ENCODE peak calls at places on chromosomes 16 and 17, in eight cellular contexts. V, L, J, H, I, E, C and A are unnamed samples.

GRCh38 chr17:77924757-77925336 is 33.7 kb upstream of the TNRC6C start:
- DNase-seq in V (peak; percentile 68), L (no peak), J (no peak), H (no peak), I (peak; percentile 56), E (peak; percentile 20), C (peak; percentile 96), A (no peak)

GRCh38 chr17:56142325-56142724 is 10.9 kb upstream of the ANKFN1 start:
- DNase-seq in V (no peak), L (no peak), J (no peak), H (no peak), I (no peak), E (no peak), C (peak; percentile 26), A (no peak)

GRCh38 chr17:1647802-1648581 is 1.7 kb downstream of the RILP start:
- DNase-seq in V (peak; percentile 77), L (no peak), J (peak; percentile 38), H (no peak), I (peak; percentile 58), E (no peak), C (peak; percentile 42), A (no peak)

GRCh38 chr16:51880776-51881175 is 666.2 kb downstream of the TOX3 start:
- DNase-seq in V (no peak), L (no peak), J (no peak), H (no peak), I (no peak), E (peak; percentile 3), C (peak; percentile 67), A (no peak)

GRCh38 chr17:4540224-4541040 is 14.8 kb downstream of the MYBBP1A start:
- DNase-seq in V (peak; percentile 51), L (no peak), J (no peak), H (no peak), I (no peak), E (no peak), C (no peak), A (no peak)

GRCh38 chr16:64122177-64122576 is 999.7 kb downstream of the CDH11 start:
- DNase-seq in V (no peak), L (no peak), J (no peak), H (no peak), I (no peak), E (no peak), C (no peak), A (no peak)

GRCh38 chr16:65283238-65283651 is 161.4 kb upstream of the CDH11 start:
- DNase-seq in V (no peak), L (no peak), J (no peak), H (no peak), I (no peak), E (no peak), C (no peak), A (no peak)

GRCh38 chr16:20897253-20897896 is 2.8 kb downstream of the DCUN1D3 start:
- DNase-seq in V (no peak), L (no peak), J (no peak), H (no peak), I (no peak), E (no peak), C (peak; percentile 60), A (no peak)

GRCh38 chr16:58198022-58198683 is at the start of gene CSNK2A2:
- DNase-seq in V (peak; percentile 54), L (no peak), J (peak; percentile 86), H (no peak), I (peak; percentile 73), E (peak; percentile 86), C (peak; percentile 74), A (peak; percentile 48)
- TF ChIP-seq CTCF in V (no peak), L (peak; percentile 8), J (no peak), H (no peak), I (peak; percentile 51), E (peak; percentile 51), C (no peak), A (peak; percentile 25)

GRCh38 chr16:88630433-88630832 is 7.9 kb upstream of the IL17C start:
- DNase-seq in V (no peak), L (no peak), J (no peak), H (no peak), I (no peak), E (no peak), C (no peak), A (no peak)

GRCh38 chr16:88626646-88627045 is 11.7 kb upstream of the IL17C start:
- DNase-seq in V (no peak), L (no peak), J (no peak), H (no peak), I (no peak), E (no peak), C (no peak), A (no peak)

GRCh38 chr16:88627531-88628411 is 10.6 kb upstream of the IL17C start:
- DNase-seq in V (no peak), L (no peak), J (no peak), H (no peak), I (no peak), E (no peak), C (no peak), A (no peak)

GRCh38 chr16:88629835-88630234 is 8.5 kb upstream of the IL17C start:
- DNase-seq in V (no peak), L (no peak), J (no peak), H (no peak), I (no peak), E (no peak), C (no peak), A (no peak)

GRCh38 chr16:88628512-88628974 is 9.8 kb upstream of the IL17C start:
- DNase-seq in V (peak; percentile 85), L (no peak), J (no peak), H (no peak), I (peak; percentile 71), E (no peak), C (no peak), A (no peak)
- TF ChIP-seq CTCF in V (peak; percentile 47), L (no peak), J (no peak), H (no peak), I (peak; percentile 74), E (peak; percentile 43), C (peak; percentile 49), A (peak; percentile 29)

GRCh38 chr17:81807839-81808238 is 3.9 kb downstream of the GCGR start:
- DNase-seq in V (no peak), L (no peak), J (no peak), H (no peak), I (no peak), E (no peak), C (no peak), A (no peak)

GRCh38 chr17:81804559-81805399 is 829 bp downstream of the GCGR start:
- DNase-seq in V (no peak), L (no peak), J (no peak), H (no peak), I (no peak), E (no peak), C (no peak), A (no peak)

GRCh38 chr17:81805707-81806460 is 1.9 kb downstream of the GCGR start:
- DNase-seq in V (no peak), L (no peak), J (no peak), H (no peak), I (no peak), E (no peak), C (no peak), A (no peak)

GRCh38 chr17:81807210-81807719 is 3.3 kb downstream of the GCGR start:
- DNase-seq in V (no peak), L (no peak), J (no peak), H (no peak), I (no peak), E (no peak), C (no peak), A (no peak)

DNA sequence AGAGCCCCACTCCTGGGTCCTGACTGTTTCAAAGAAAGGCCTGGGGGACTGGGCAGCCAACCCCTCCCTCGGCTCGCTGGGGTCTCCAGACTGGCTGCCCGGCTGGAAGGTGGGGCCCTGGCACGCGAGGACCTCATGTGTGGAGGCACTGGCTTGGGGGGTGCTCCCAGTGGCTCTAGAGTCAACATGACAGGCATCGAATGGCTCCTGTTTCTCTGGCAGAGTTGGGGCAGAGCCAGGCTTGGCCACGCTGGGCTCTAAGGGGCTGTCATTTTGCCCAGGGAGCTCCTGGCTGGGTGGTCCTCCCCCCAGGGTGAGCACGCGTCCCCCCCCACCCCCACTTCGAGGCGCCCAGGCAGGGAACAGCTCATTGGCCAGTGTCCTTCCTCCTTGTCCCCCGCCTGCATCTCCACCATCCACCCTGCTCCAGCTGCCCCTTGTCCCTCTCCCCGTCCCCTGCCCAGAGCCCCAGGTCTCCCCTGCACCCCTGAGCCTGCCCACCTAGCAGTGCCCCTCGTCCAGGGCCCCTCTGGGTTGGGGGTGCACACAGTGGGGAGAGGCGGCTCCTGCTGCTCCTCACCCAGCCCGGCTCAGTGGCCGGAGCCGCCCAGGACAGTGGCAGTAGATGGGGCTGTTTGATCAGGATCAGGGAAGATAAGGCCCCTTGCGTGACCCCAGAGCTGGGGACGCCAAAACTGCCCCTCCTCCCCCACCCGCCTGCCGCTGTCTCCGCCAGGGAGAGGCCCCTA is 2.7 kb downstream of the GCGR start:
- DNase-seq in V (no peak), L (no peak), J (no peak), H (no peak), I (no peak), E (no peak), C (no peak), A (no peak)
- TF ChIP-seq CTCF in V (no peak), L (no peak), J (no peak), H (no peak), I (no peak), E (no peak), C (no peak), A (no peak)

GRCh38 chr17:31522284-31522931 is 130.9 kb downstream of the RAB11FIP4 start:
- DNase-seq in V (no peak), L (no peak), J (no peak), H (no peak), I (no peak), E (no peak), C (no peak), A (no peak)

GRCh38 chr17:31523862-31524730 is 132.6 kb downstream of the RAB11FIP4 start:
- DNase-seq in V (no peak), L (no peak), J (no peak), H (no peak), I (no peak), E (no peak), C (no peak), A (no peak)

GRCh38 chr17:31518478-31518877 is 127.0 kb downstream of the RAB11FIP4 start:
- DNase-seq in V (no peak), L (no peak), J (no peak), H (no peak), I (no peak), E (no peak), C (no peak), A (no peak)

GRCh38 chr17:31522987-31523495 is 131.6 kb downstream of the RAB11FIP4 start:
- DNase-seq in V (no peak), L (no peak), J (no peak), H (no peak), I (no peak), E (no peak), C (no peak), A (no peak)

DNA sequence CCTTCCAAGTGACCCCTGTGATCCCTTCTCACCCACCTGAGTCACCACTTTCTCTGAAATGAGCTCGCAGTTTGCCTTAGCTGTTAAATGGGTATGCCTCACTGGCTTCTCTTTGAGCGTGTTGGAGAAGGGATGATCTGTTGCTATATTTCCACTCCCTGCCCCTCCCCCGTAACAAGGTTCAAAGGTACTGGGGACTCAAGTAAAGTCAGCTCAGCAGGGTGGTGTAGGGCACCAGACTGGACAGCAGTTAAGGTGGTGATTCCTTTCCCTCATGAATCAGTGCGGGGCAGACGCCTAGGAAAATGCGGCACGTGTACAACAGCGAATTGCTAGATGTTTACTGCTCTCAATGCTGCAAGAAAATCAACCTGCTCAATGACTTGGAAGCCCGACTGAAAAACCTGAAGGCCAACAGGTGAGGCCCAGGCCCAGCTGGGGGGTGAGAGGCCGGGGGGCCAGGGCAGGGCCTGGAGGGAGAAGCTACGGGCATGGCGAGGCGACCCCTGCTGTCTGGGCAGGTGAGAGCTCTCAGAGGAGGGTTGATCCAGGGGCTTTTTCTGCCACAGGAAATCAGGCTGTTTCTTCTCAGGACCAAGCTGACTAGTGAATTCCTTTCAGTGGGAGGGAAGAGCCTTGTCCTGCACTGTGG is 130.3 kb downstream of the RAB11FIP4 start:
- DNase-seq in V (no peak), L (no peak), J (no peak), H (no peak), I (no peak), E (no peak), C (no peak), A (no peak)
- TF ChIP-seq CTCF in V (no peak), L (no peak), J (no peak), H (no peak), I (no peak), E (no peak), C (no peak), A (no peak)